ENCODE peak calls at places on chromosome 2, in ten cellular contexts. I is ELF-1; D is activated naive CD4-positive, alpha-beta T cell; K is SJSA1; S is cerebellar cortex; M is GM06990; H is HFFc6; U is dorsolateral prefrontal cortex; Y is kidney epithelial cell; N is AG08396. J is an unnamed sample.

GRCh38 chr2:69570474-69570873 is 73.1 kb downstream of the AAK1 start:
- DNase-seq in K (no peak), I (no peak), S (no peak), D (no peak), U (no peak), H (no peak), N (no peak), Y (no peak), M (no peak), J (no peak)

GRCh38 chr2:152165780-152166179 is 9.8 kb downstream of the STAM2 start:
- DNase-seq in D (no peak), M (no peak), H (no peak), Y (no peak), I (no peak), U (no peak), K (no peak), S (no peak), N (no peak), J (no peak)

GRCh38 chr2:237708491-237708890 is 81.1 kb downstream of the LRRFIP1 start:
- DNase-seq in K (no peak), D (no peak), Y (no peak), I (no peak), M (no peak), N (no peak), H (no peak), U (no peak), S (no peak), J (no peak)

GRCh38 chr2:120861576-120862191 is 126.0 kb downstream of the GLI2 start:
- DNase-seq in N (no peak), I (no peak), M (no peak), K (no peak), H (no peak), U (no peak), Y (no peak), S (no peak), D (no peak), J (no peak)

GRCh38 chr2:176202491-176202890 is 14.0 kb downstream of the HOXD1 start:
- DNase-seq in I (no peak), Y (no peak), S (no peak), D (no peak), K (no peak), M (no peak), H (no peak), U (no peak), N (no peak), J (no peak)

GRCh38 chr2:239397856-239398470 is 2.9 kb downstream of the HDAC4 start:
- DNase-seq in Y (no peak), D (no peak), M (no peak), H (no peak), I (no peak), K (no peak), S (no peak), U (no peak), N (no peak), J (no peak)

GRCh38 chr2:240170883-240171282 is 30.4 kb upstream of the OTOS start:
- DNase-seq in D (no peak), H (no peak), I (no peak), S (no peak), Y (no peak), U (no peak), N (no peak), M (no peak), K (no peak), J (no peak)

GRCh38 chr2:120650022-120650644 is 85.5 kb upstream of the GLI2 start:
- DNase-seq in N (no peak), S (no peak), Y (no peak), U (no peak), I (no peak), D (no peak), H (peak), K (no peak), M (no peak), J (no peak)

GRCh38 chr2:214801068-214801467 is 8.4 kb downstream of the BARD1 start:
- DNase-seq in U (no peak), Y (no peak), N (no peak), M (no peak), S (no peak), I (no peak), H (no peak), D (no peak), K (no peak), J (no peak)

GRCh38 chr2:158936978-158937377 is 31.5 kb upstream of the TANC1 start:
- DNase-seq in I (no peak), H (peak), Y (peak), M (no peak), N (peak), D (no peak), K (peak), S (no peak), U (no peak), J (no peak)

GRCh38 chr2:107633580-107634147 is 193.0 kb upstream of the RGPD4 start:
- DNase-seq in M (no peak), Y (peak), H (peak), N (peak), U (no peak), K (peak), D (no peak), S (no peak), I (no peak), J (no peak)

GRCh38 chr2:186256540-186256939 is 229.5 kb upstream of the ZC3H15 start:
- DNase-seq in I (no peak), M (no peak), H (peak), D (no peak), N (peak), S (peak), U (no peak), K (peak), Y (peak), J (peak)